ENCODE peak calls at places on chromosomes 3 and 15, in four cellular contexts. T is HepG2, B is GM12878, E is A549. Q is an unnamed sample.
A peak's percentile ranks its signal among the peaks of the same experiment; 100 is the strongest.

GRCh38 chr3:7332696-7333095 is 471.8 kb downstream of the GRM7 start:
- DNase-seq in T (no peak), B (no peak), E (no peak), Q (no peak)

GRCh38 chr3:172138792-172139507 is 99.6 kb downstream of the FNDC3B start:
- DNase-seq in T (peak; percentile 70), B (peak; percentile 89), E (peak; percentile 57), Q (no peak)

GRCh38 chr15:62612183-62612733 is 430.3 kb upstream of the TPM1 start:
- DNase-seq in T (no peak), B (no peak), E (no peak), Q (no peak)

GRCh38 chr3:124107491-124107890 is 115.6 kb upstream of the ROPN1 start:
- DNase-seq in T (no peak), B (no peak), E (no peak), Q (no peak)

GRCh38 chr3:46854543-46854942 is 8.7 kb downstream of the MYL3 start:
- DNase-seq in T (no peak), B (no peak), E (no peak), Q (peak; percentile 7)

GRCh38 chr3:127822836-127823589 is 698 bp upstream of the MGLL start:
- DNase-seq in T (no peak), B (no peak), E (peak; percentile 50), Q (peak; percentile 28)

GRCh38 chr3:107838196-107838595 is 252.6 kb downstream of the CD47 start:
- DNase-seq in T (no peak), B (no peak), E (no peak), Q (no peak)

GRCh38 chr15:69414702-69415161 is 583 bp downstream of the KIF23 start:
- DNase-seq in T (peak; percentile 74), B (no peak), E (peak; percentile 83), Q (peak; percentile 52)

GRCh38 chr15:77966540-77967290 is 110.8 kb downstream of the TBC1D2B start:
- DNase-seq in T (peak; percentile 32), B (no peak), E (peak; percentile 65), Q (peak; percentile 64)

GRCh38 chr15:62907275-62907674 is 135.3 kb upstream of the TPM1 start:
- DNase-seq in T (no peak), B (no peak), E (no peak), Q (no peak)

GRCh38 chr15:66908503-66909095 is 156.8 kb upstream of the SMAD3 start:
- DNase-seq in T (no peak), B (no peak), E (no peak), Q (no peak)

GRCh38 chr15:66912441-66912840 is 153.0 kb upstream of the SMAD3 start:
- DNase-seq in T (no peak), B (no peak), E (no peak), Q (no peak)

GRCh38 chr15:66909381-66909890 is 156.0 kb upstream of the SMAD3 start:
- DNase-seq in T (no peak), B (no peak), E (no peak), Q (no peak)

GRCh38 chr15:66911131-66911700 is 154.2 kb upstream of the SMAD3 start:
- DNase-seq in T (no peak), B (no peak), E (no peak), Q (no peak)

DNA sequence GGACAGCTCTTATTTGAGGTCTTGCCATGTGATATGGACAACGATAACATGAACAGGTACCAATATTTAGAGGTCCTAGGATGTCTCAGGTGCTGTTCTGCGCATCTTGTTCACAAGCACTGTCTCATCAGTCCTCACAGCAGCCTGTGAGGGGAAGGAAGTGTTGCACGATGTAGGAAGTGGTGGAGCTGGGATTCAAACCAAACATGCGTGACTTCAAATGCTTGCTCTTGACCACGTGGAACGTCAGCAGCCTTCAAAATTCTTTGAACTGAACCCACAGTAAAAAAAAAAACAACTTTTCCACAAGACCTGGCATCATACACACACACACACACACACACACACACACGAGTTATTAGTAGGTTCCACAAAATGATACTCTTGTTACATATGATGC is 153.4 kb upstream of the SMAD3 start:
- DNase-seq in T (no peak), B (no peak), E (no peak), Q (no peak)
- TF ChIP-seq ESRRA in T (no peak), B (no peak), E (no peak), Q (no peak)

DNA sequence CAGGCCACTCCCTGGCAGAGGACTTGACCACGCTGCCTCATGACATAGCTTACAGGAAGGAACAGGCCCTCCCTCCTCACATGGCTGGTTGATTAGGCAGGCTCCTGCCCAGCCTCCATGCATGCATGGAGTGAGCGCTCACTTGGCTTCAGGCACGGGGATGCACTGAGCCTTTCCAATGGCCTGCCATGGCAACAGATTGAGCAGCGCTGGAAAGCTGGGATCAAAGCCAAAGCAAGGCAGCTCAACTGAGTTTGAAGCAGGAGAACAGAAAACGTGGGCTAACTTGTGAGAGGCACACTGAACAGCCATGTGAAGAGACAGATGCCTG is 5.9 kb upstream of the GRAMD2A start:
- DNase-seq in T (no peak), B (no peak), E (peak; percentile 45), Q (no peak)
- TF ChIP-seq ESRRA in T (no peak), B (no peak), E (no peak), Q (no peak)

GRCh38 chr3:160343132-160343531 is 55.9 kb downstream of the IFT80 start:
- DNase-seq in T (peak; percentile 16), B (no peak), E (peak; percentile 19), Q (no peak)
- TF ChIP-seq ESRRA in T (no peak), B (no peak), E (no peak), Q (no peak)

GRCh38 chr3:125202197-125202596 is 10.4 kb downstream of the SLC12A8 start:
- DNase-seq in T (no peak), B (no peak), E (peak; percentile 19), Q (peak; percentile 30)
- TF ChIP-seq ESRRA in T (no peak), B (no peak), E (no peak), Q (no peak)

DNA sequence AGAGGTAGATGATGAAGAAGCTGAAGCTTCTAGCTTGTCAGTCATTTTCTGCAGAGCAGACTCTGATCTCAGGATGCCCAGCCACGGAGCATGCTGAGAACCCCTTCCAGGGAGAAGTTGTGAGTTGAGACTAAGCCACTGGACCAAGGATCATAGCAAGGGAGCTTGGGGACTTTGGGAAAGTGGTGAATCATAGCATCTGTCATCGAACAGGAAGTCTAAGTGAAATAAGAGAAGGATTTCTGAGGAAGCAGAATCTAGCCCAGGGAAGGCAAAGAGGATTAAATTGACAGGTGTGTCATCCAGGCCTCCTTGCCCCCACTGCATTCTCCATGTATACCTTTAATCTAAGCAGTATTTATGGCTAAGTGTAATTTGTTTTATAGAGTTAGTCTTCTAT is 71.8 kb upstream of the TMEM108 start:
- DNase-seq in T (no peak), B (no peak), E (no peak), Q (no peak)
- TF ChIP-seq ESRRA in T (no peak), B (no peak), E (no peak), Q (no peak)